ENCODE peak calls at places on chromosomes 13 and 19, in seven cellular contexts. W, K, M, H, D, Q and S are unnamed samples.

GRCh38 chr13:40667622-40667978 is 1.2 kb upstream of the FOXO1 start:
- DNase-seq in D (no peak), H (peak; percentile 67), Q (no peak), W (no peak), M (no peak), K (no peak), S (no peak)

GRCh38 chr19:50910722-50911121 is 473 bp downstream of the KLK4 start:
- DNase-seq in H (no peak), M (no peak), K (no peak), W (no peak), Q (no peak), D (no peak), S (no peak)

GRCh38 chr19:42422576-42423461 is 4.4 kb downstream of the LIPE start:
- DNase-seq in H (peak; percentile 70), D (no peak), W (peak; percentile 34), K (peak; percentile 9), M (peak; percentile 25), Q (no peak), S (no peak)

GRCh38 chr19:43482193-43482592 is 16.8 kb upstream of the LYPD3 start:
- DNase-seq in W (no peak), D (no peak), K (no peak), Q (no peak), M (no peak), H (no peak), S (no peak)

GRCh38 chr13:65606622-65607021 is 1623.5 kb downstream of the PCDH9 start:
- DNase-seq in K (no peak), W (no peak), H (no peak), M (no peak), Q (peak; percentile 81), D (no peak), S (no peak)

GRCh38 chr13:25329706-25330105 is 28.3 kb downstream of the NUP58 start:
- DNase-seq in H (no peak), M (no peak), D (no peak), K (no peak), Q (peak; percentile 40), W (no peak), S (no peak)

GRCh38 chr19:9871626-9872338 is 36.7 kb downstream of the PIN1 start:
- DNase-seq in M (no peak), Q (no peak), D (no peak), H (no peak), W (no peak), K (peak; percentile 54), S (no peak)

GRCh38 chr19:10769533-10770491 is 51.9 kb downstream of the DNM2 start:
- DNase-seq in H (no peak), K (no peak), M (no peak), W (peak; percentile 91), D (peak; percentile 75), Q (peak; percentile 50), S (peak; percentile 22)